ENCODE peak calls at places on chromosomes 6 and 20, in six cellular contexts. One of them, this sample, is unnamed.

GRCh38 chr6:84618836-84619235 is 145.6 kb downstream of the TBX18 start:
- DNase-seq in stimulated activated CD4-positive, alpha-beta T cell treated with anti-CD3 and anti-CD28 coated beads, TNF-alpha, amount 100 ng/mL, for 48 hours: no peak
- DNase-seq in neural progenitor cell: peak; percentile 67
- DNase-seq in NCI-H446: no peak
- DNase-seq in astrocyte of the spinal cord: peak; percentile 83
- DNase-seq in body of pancreas: no peak
- DNase-seq in this sample: peak; percentile 25

GRCh38 chr6:80969439-80969838 is 783.0 kb downstream of the TENT5A start:
- DNase-seq in stimulated activated CD4-positive, alpha-beta T cell treated with anti-CD3 and anti-CD28 coated beads, TNF-alpha, amount 100 ng/mL, for 48 hours: no peak
- DNase-seq in body of pancreas: no peak
- DNase-seq in neural progenitor cell: no peak
- DNase-seq in astrocyte of the spinal cord: peak; percentile 26
- DNase-seq in NCI-H446: no peak
- DNase-seq in this sample: no peak

GRCh38 chr6:12602951-12603710 is 113.4 kb upstream of the PHACTR1 start:
- DNase-seq in body of pancreas: peak; percentile 49
- DNase-seq in stimulated activated CD4-positive, alpha-beta T cell treated with anti-CD3 and anti-CD28 coated beads, TNF-alpha, amount 100 ng/mL, for 48 hours: no peak
- DNase-seq in astrocyte of the spinal cord: peak; percentile 74
- DNase-seq in NCI-H446: no peak
- DNase-seq in neural progenitor cell: peak; percentile 63
- DNase-seq in this sample: no peak

GRCh38 chr20:63311833-63312243 is 18.9 kb downstream of the COL20A1 start:
- DNase-seq in neural progenitor cell: no peak
- DNase-seq in NCI-H446: no peak
- DNase-seq in astrocyte of the spinal cord: no peak
- DNase-seq in body of pancreas: no peak
- DNase-seq in stimulated activated CD4-positive, alpha-beta T cell treated with anti-CD3 and anti-CD28 coated beads, TNF-alpha, amount 100 ng/mL, for 48 hours: no peak
- DNase-seq in this sample: no peak

GRCh38 chr6:170181338-170181690 is 109.6 kb downstream of the DLL1 start:
- DNase-seq in NCI-H446: no peak
- DNase-seq in body of pancreas: no peak
- DNase-seq in stimulated activated CD4-positive, alpha-beta T cell treated with anti-CD3 and anti-CD28 coated beads, TNF-alpha, amount 100 ng/mL, for 48 hours: no peak
- DNase-seq in neural progenitor cell: no peak
- DNase-seq in astrocyte of the spinal cord: no peak
- DNase-seq in this sample: no peak

GRCh38 chr6:122408697-122409458 is 9.4 kb downstream of the HSF2 start:
- DNase-seq in body of pancreas: no peak
- DNase-seq in NCI-H446: no peak
- DNase-seq in neural progenitor cell: no peak
- DNase-seq in stimulated activated CD4-positive, alpha-beta T cell treated with anti-CD3 and anti-CD28 coated beads, TNF-alpha, amount 100 ng/mL, for 48 hours: no peak
- DNase-seq in astrocyte of the spinal cord: no peak
- DNase-seq in this sample: no peak

GRCh38 chr6:121333196-121333595 is 1.1 kb downstream of the TBC1D32 start:
- DNase-seq in NCI-H446: no peak
- DNase-seq in astrocyte of the spinal cord: no peak
- DNase-seq in stimulated activated CD4-positive, alpha-beta T cell treated with anti-CD3 and anti-CD28 coated beads, TNF-alpha, amount 100 ng/mL, for 48 hours: no peak
- DNase-seq in body of pancreas: no peak
- DNase-seq in neural progenitor cell: no peak
- DNase-seq in this sample: no peak

GRCh38 chr6:110048221-110048875 is 70.2 kb downstream of the GPR6 start:
- DNase-seq in NCI-H446: no peak
- DNase-seq in body of pancreas: no peak
- DNase-seq in stimulated activated CD4-positive, alpha-beta T cell treated with anti-CD3 and anti-CD28 coated beads, TNF-alpha, amount 100 ng/mL, for 48 hours: no peak
- DNase-seq in neural progenitor cell: no peak
- DNase-seq in astrocyte of the spinal cord: no peak
- DNase-seq in this sample: peak; percentile 41

GRCh38 chr20:58956078-58956477 is 25.0 kb upstream of the NELFCD start:
- DNase-seq in NCI-H446: no peak
- DNase-seq in neural progenitor cell: no peak
- DNase-seq in astrocyte of the spinal cord: no peak
- DNase-seq in body of pancreas: no peak
- DNase-seq in stimulated activated CD4-positive, alpha-beta T cell treated with anti-CD3 and anti-CD28 coated beads, TNF-alpha, amount 100 ng/mL, for 48 hours: no peak
- DNase-seq in this sample: no peak

This sample was measured in WERI-Rb-1.